ENCODE peak calls at places on chromosomes 12 and 14, in eight cellular contexts. N is heart right ventricle, T is DMS79 treated with DMSO at 0.1 percent for 48 hours, V is lower leg skin, R is hepatic stellate cell, L is OCI-LY7, X is fibroblast of pulmonary artery, P is chondrocyte. Q is an unnamed sample.

GRCh38 chr12:60335765-60336164 is 739.9 kb downstream of the SLC16A7 start:
- DNase-seq in N (no peak), R (peak; percentile 1), L (no peak), V (no peak), X (peak; percentile 41), T (no peak), P (no peak), Q (peak; percentile 62)

GRCh38 chr12:97921957-97922722 is 459.5 kb downstream of the RMST start:
- DNase-seq in T (no peak), X (peak; percentile 61), R (no peak), P (no peak), N (no peak), L (no peak), V (no peak), Q (peak; percentile 17)

GRCh38 chr12:107169200-107169599 is 75.9 kb upstream of the CRY1 start:
- DNase-seq in N (no peak), P (no peak), V (no peak), T (peak; percentile 55), R (no peak), L (no peak), X (no peak), Q (no peak)

GRCh38 chr12:79692249-79692619 is 1.5 kb upstream of the PAWR start:
- DNase-seq in P (no peak), T (peak; percentile 63), N (no peak), R (no peak), L (no peak), X (no peak), V (no peak), Q (no peak)

GRCh38 chr12:81083018-81083417 is 5.1 kb downstream of the ACSS3 start:
- DNase-seq in T (no peak), N (no peak), L (no peak), R (no peak), V (no peak), X (no peak), P (no peak), Q (no peak)

GRCh38 chr12:107320031-107320928 is 226.9 kb upstream of the CRY1 start:
- DNase-seq in L (no peak), V (peak; percentile 89), R (no peak), P (no peak), X (peak; percentile 45), T (peak; percentile 72), N (peak; percentile 24), Q (peak; percentile 63)

GRCh38 chr12:27779416-27779815 is 617 bp upstream of the KLHL42 start:
- DNase-seq in X (peak; percentile 10), N (no peak), L (peak; percentile 50), P (no peak), V (peak; percentile 84), T (peak; percentile 36), R (no peak), Q (peak; percentile 21)

GRCh38 chr14:69151458-69152180 is 1.3 kb downstream of the DCAF5 start:
- DNase-seq in N (peak; percentile 67), V (peak; percentile 94), T (peak; percentile 80), R (peak; percentile 77), P (peak; percentile 89), X (peak; percentile 63), L (peak; percentile 85), Q (peak; percentile 52)

GRCh38 chr12:83656004-83656403 is 969.3 kb downstream of the TMTC2 start:
- DNase-seq in N (no peak), T (no peak), V (no peak), X (no peak), L (no peak), R (no peak), P (no peak), Q (no peak)

GRCh38 chr12:120032242-120032641 is 43.2 kb downstream of the BICDL1 start:
- DNase-seq in V (no peak), X (no peak), T (no peak), L (no peak), P (no peak), N (no peak), R (no peak), Q (no peak)

GRCh38 chr12:49187184-49187583 is 1.7 kb downstream of the TUBA1A start:
- DNase-seq in P (no peak), X (peak; percentile 59), V (peak; percentile 87), L (no peak), N (peak; percentile 78), R (peak; percentile 37), T (peak; percentile 53), Q (peak; percentile 73)

GRCh38 chr14:52131640-52132320 is 62.9 kb upstream of the NID2 start:
- DNase-seq in T (peak; percentile 99), X (peak; percentile 98), N (peak; percentile 96), L (peak; percentile 57), P (no peak), V (peak; percentile 88), R (peak; percentile 84), Q (peak; percentile 99)

GRCh38 chr12:39935275-39935674 is 170.6 kb downstream of the SLC2A13 start:
- DNase-seq in X (peak; percentile 64), T (no peak), V (no peak), R (peak; percentile 30), P (no peak), N (no peak), L (no peak), Q (peak; percentile 62)

GRCh38 chr12:45729233-45730115 is at the start of gene ARID2:
- DNase-seq in R (peak; percentile 34), P (no peak), N (peak; percentile 63), V (peak; percentile 93), X (peak; percentile 70), T (peak; percentile 68), L (peak; percentile 77), Q (peak; percentile 73)

GRCh38 chr14:34365309-34365915 is 96.6 kb downstream of the SPTSSA start:
- DNase-seq in N (no peak), R (peak; percentile 7), V (no peak), X (peak; percentile 51), P (no peak), T (no peak), L (no peak), Q (peak; percentile 61)

GRCh38 chr12:19978193-19978592 is 390.1 kb upstream of the PDE3A start:
- DNase-seq in V (no peak), R (peak; percentile 27), T (no peak), P (no peak), X (peak; percentile 89), L (no peak), N (no peak), Q (peak; percentile 79)

GRCh38 chr12:4909397-4909733 is 340 bp upstream of the KCNA1 start:
- DNase-seq in L (no peak), V (no peak), N (no peak), X (no peak), R (no peak), T (no peak), P (no peak), Q (no peak)

GRCh38 chr12:55906056-55906455 is 21.6 kb downstream of the PYM1 start:
- DNase-seq in V (no peak), X (peak; percentile 41), R (peak; percentile 64), L (no peak), N (no peak), T (no peak), P (no peak), Q (peak; percentile 46)

GRCh38 chr12:93879476-93880376 is 202.6 kb downstream of the CRADD start:
- DNase-seq in P (no peak), V (no peak), T (no peak), N (no peak), R (peak; percentile 36), X (peak; percentile 31), L (no peak), Q (peak; percentile 80)

GRCh38 chr14:77407158-77407557 is 16.2 kb downstream of the NOXRED1 start:
- DNase-seq in V (no peak), X (peak; percentile 58), N (no peak), R (no peak), L (no peak), P (no peak), T (no peak), Q (no peak)

GRCh38 chr14:21068521-21069387 is 1.4 kb upstream of the ARHGEF40 start:
- DNase-seq in X (peak; percentile 67), N (peak; percentile 73), P (no peak), V (peak; percentile 88), R (peak; percentile 72), T (peak; percentile 96), L (peak; percentile 76), Q (peak; percentile 69)

GRCh38 chr12:111094157-111094772 is 173.9 kb upstream of the MYL2 start:
- DNase-seq in V (no peak), R (no peak), X (no peak), P (no peak), N (no peak), T (no peak), L (no peak), Q (no peak)